ENCODE peak calls at places on chromosomes 7 and 10, in six cellular contexts. One of them, this sample, is unnamed.

GRCh38 chr7:64180989-64181388 is 26.0 kb upstream of the ZNF735 start:
- DNase-seq in fibroblast of the aortic adventitia: no peak
- DNase-seq in activated T-cell treated with anti-CD3 and anti-CD28 coated beads, Interleukin-2, amount 50 U/mL, for 4 hours: no peak
- DNase-seq in lower lobe of right lung: no peak
- DNase-seq in activated CD8-positive, alpha-beta memory T cell treated with anti-CD3 and anti-CD28 coated beads, Interleukin-2, amount 10 ng/mL, durations not matched to agents 7 days and 5 days: no peak
- DNase-seq in naive thymus-derived CD4-positive, alpha-beta T cell: no peak
- DNase-seq in this sample: no peak

GRCh38 chr10:12430406-12430982 is 81.1 kb downstream of the CAMK1D start:
- DNase-seq in fibroblast of the aortic adventitia: no peak
- DNase-seq in activated T-cell treated with anti-CD3 and anti-CD28 coated beads, Interleukin-2, amount 50 U/mL, for 4 hours: no peak
- DNase-seq in lower lobe of right lung: no peak
- DNase-seq in activated CD8-positive, alpha-beta memory T cell treated with anti-CD3 and anti-CD28 coated beads, Interleukin-2, amount 10 ng/mL, durations not matched to agents 7 days and 5 days: no peak
- DNase-seq in naive thymus-derived CD4-positive, alpha-beta T cell: no peak
- DNase-seq in this sample: no peak

GRCh38 chr7:26151953-26152781 is at the start of gene NFE2L3:
- DNase-seq in fibroblast of the aortic adventitia: peak; percentile 26
- DNase-seq in activated T-cell treated with anti-CD3 and anti-CD28 coated beads, Interleukin-2, amount 50 U/mL, for 4 hours: peak; percentile 78
- DNase-seq in lower lobe of right lung: peak; percentile 91
- DNase-seq in activated CD8-positive, alpha-beta memory T cell treated with anti-CD3 and anti-CD28 coated beads, Interleukin-2, amount 10 ng/mL, durations not matched to agents 7 days and 5 days: peak; percentile 89
- DNase-seq in naive thymus-derived CD4-positive, alpha-beta T cell: peak; percentile 78
- DNase-seq in this sample: no peak

GRCh38 chr10:93095225-93095624 is 21.5 kb downstream of the CYP26A1 start:
- DNase-seq in fibroblast of the aortic adventitia: no peak
- DNase-seq in activated T-cell treated with anti-CD3 and anti-CD28 coated beads, Interleukin-2, amount 50 U/mL, for 4 hours: no peak
- DNase-seq in lower lobe of right lung: no peak
- DNase-seq in activated CD8-positive, alpha-beta memory T cell treated with anti-CD3 and anti-CD28 coated beads, Interleukin-2, amount 10 ng/mL, durations not matched to agents 7 days and 5 days: no peak
- DNase-seq in naive thymus-derived CD4-positive, alpha-beta T cell: no peak
- DNase-seq in this sample: no peak

GRCh38 chr7:98559958-98560357 is 57.1 kb upstream of the NPTX2 start:
- DNase-seq in fibroblast of the aortic adventitia: no peak
- DNase-seq in activated T-cell treated with anti-CD3 and anti-CD28 coated beads, Interleukin-2, amount 50 U/mL, for 4 hours: no peak
- DNase-seq in lower lobe of right lung: no peak
- DNase-seq in activated CD8-positive, alpha-beta memory T cell treated with anti-CD3 and anti-CD28 coated beads, Interleukin-2, amount 10 ng/mL, durations not matched to agents 7 days and 5 days: no peak
- DNase-seq in naive thymus-derived CD4-positive, alpha-beta T cell: no peak
- DNase-seq in this sample: no peak

GRCh38 chr7:63073286-63073685 is 925.4 kb upstream of the ZNF722 start:
- DNase-seq in fibroblast of the aortic adventitia: no peak
- DNase-seq in activated T-cell treated with anti-CD3 and anti-CD28 coated beads, Interleukin-2, amount 50 U/mL, for 4 hours: no peak
- DNase-seq in lower lobe of right lung: no peak
- DNase-seq in activated CD8-positive, alpha-beta memory T cell treated with anti-CD3 and anti-CD28 coated beads, Interleukin-2, amount 10 ng/mL, durations not matched to agents 7 days and 5 days: no peak
- DNase-seq in naive thymus-derived CD4-positive, alpha-beta T cell: no peak
- DNase-seq in this sample: no peak

GRCh38 chr10:121063744-121064143 is 212.6 kb downstream of the WDR11 start:
- DNase-seq in fibroblast of the aortic adventitia: no peak
- DNase-seq in activated T-cell treated with anti-CD3 and anti-CD28 coated beads, Interleukin-2, amount 50 U/mL, for 4 hours: no peak
- DNase-seq in lower lobe of right lung: no peak
- DNase-seq in activated CD8-positive, alpha-beta memory T cell treated with anti-CD3 and anti-CD28 coated beads, Interleukin-2, amount 10 ng/mL, durations not matched to agents 7 days and 5 days: no peak
- DNase-seq in naive thymus-derived CD4-positive, alpha-beta T cell: no peak
- DNase-seq in this sample: no peak

GRCh38 chr10:98268694-98269386 is 846 bp upstream of the LOXL4 start:
- DNase-seq in fibroblast of the aortic adventitia: peak; percentile 39
- DNase-seq in activated T-cell treated with anti-CD3 and anti-CD28 coated beads, Interleukin-2, amount 50 U/mL, for 4 hours: no peak
- DNase-seq in lower lobe of right lung: no peak
- DNase-seq in activated CD8-positive, alpha-beta memory T cell treated with anti-CD3 and anti-CD28 coated beads, Interleukin-2, amount 10 ng/mL, durations not matched to agents 7 days and 5 days: peak; percentile 38
- DNase-seq in naive thymus-derived CD4-positive, alpha-beta T cell: no peak
- DNase-seq in this sample: no peak

GRCh38 chr7:151150388-151150787 is 17.1 kb downstream of the GBX1 start:
- DNase-seq in fibroblast of the aortic adventitia: no peak
- DNase-seq in activated T-cell treated with anti-CD3 and anti-CD28 coated beads, Interleukin-2, amount 50 U/mL, for 4 hours: no peak
- DNase-seq in lower lobe of right lung: no peak
- DNase-seq in activated CD8-positive, alpha-beta memory T cell treated with anti-CD3 and anti-CD28 coated beads, Interleukin-2, amount 10 ng/mL, durations not matched to agents 7 days and 5 days: no peak
- DNase-seq in naive thymus-derived CD4-positive, alpha-beta T cell: no peak
- DNase-seq in this sample: no peak

GRCh38 chr7:67377939-67378862 is 381.6 kb downstream of the TYW1 start:
- DNase-seq in fibroblast of the aortic adventitia: peak; percentile 61
- DNase-seq in activated T-cell treated with anti-CD3 and anti-CD28 coated beads, Interleukin-2, amount 50 U/mL, for 4 hours: peak; percentile 39
- DNase-seq in lower lobe of right lung: peak; percentile 70
- DNase-seq in activated CD8-positive, alpha-beta memory T cell treated with anti-CD3 and anti-CD28 coated beads, Interleukin-2, amount 10 ng/mL, durations not matched to agents 7 days and 5 days: peak; percentile 62
- DNase-seq in naive thymus-derived CD4-positive, alpha-beta T cell: peak; percentile 37
- DNase-seq in this sample: peak; percentile 67

GRCh38 chr10:11876805-11877395 is 53.7 kb downstream of the PROSER2 start:
- DNase-seq in fibroblast of the aortic adventitia: no peak
- DNase-seq in activated T-cell treated with anti-CD3 and anti-CD28 coated beads, Interleukin-2, amount 50 U/mL, for 4 hours: no peak
- DNase-seq in lower lobe of right lung: no peak
- DNase-seq in activated CD8-positive, alpha-beta memory T cell treated with anti-CD3 and anti-CD28 coated beads, Interleukin-2, amount 10 ng/mL, durations not matched to agents 7 days and 5 days: no peak
- DNase-seq in naive thymus-derived CD4-positive, alpha-beta T cell: no peak
- DNase-seq in this sample: peak; percentile 41

GRCh38 chr10:94997763-94998174 is 59.3 kb downstream of the CYP2C9 start:
- DNase-seq in fibroblast of the aortic adventitia: no peak
- DNase-seq in activated T-cell treated with anti-CD3 and anti-CD28 coated beads, Interleukin-2, amount 50 U/mL, for 4 hours: no peak
- DNase-seq in lower lobe of right lung: no peak
- DNase-seq in activated CD8-positive, alpha-beta memory T cell treated with anti-CD3 and anti-CD28 coated beads, Interleukin-2, amount 10 ng/mL, durations not matched to agents 7 days and 5 days: no peak
- DNase-seq in naive thymus-derived CD4-positive, alpha-beta T cell: no peak
- DNase-seq in this sample: no peak

GRCh38 chr10:42981358-42982236 is 95.3 kb upstream of the RET start:
- DNase-seq in fibroblast of the aortic adventitia: no peak
- DNase-seq in activated T-cell treated with anti-CD3 and anti-CD28 coated beads, Interleukin-2, amount 50 U/mL, for 4 hours: peak; percentile 1
- DNase-seq in lower lobe of right lung: peak; percentile 43
- DNase-seq in activated CD8-positive, alpha-beta memory T cell treated with anti-CD3 and anti-CD28 coated beads, Interleukin-2, amount 10 ng/mL, durations not matched to agents 7 days and 5 days: peak; percentile 38
- DNase-seq in naive thymus-derived CD4-positive, alpha-beta T cell: no peak
- DNase-seq in this sample: no peak

GRCh38 chr7:44673324-44673723 is 66.9 kb downstream of the OGDH start:
- DNase-seq in fibroblast of the aortic adventitia: no peak
- DNase-seq in activated T-cell treated with anti-CD3 and anti-CD28 coated beads, Interleukin-2, amount 50 U/mL, for 4 hours: no peak
- DNase-seq in lower lobe of right lung: no peak
- DNase-seq in activated CD8-positive, alpha-beta memory T cell treated with anti-CD3 and anti-CD28 coated beads, Interleukin-2, amount 10 ng/mL, durations not matched to agents 7 days and 5 days: no peak
- DNase-seq in naive thymus-derived CD4-positive, alpha-beta T cell: no peak
- DNase-seq in this sample: no peak

GRCh38 chr10:86368046-86368445 is 1.5 kb upstream of the GRID1 start:
- DNase-seq in fibroblast of the aortic adventitia: no peak
- DNase-seq in activated T-cell treated with anti-CD3 and anti-CD28 coated beads, Interleukin-2, amount 50 U/mL, for 4 hours: no peak
- DNase-seq in lower lobe of right lung: peak; percentile 3
- DNase-seq in activated CD8-positive, alpha-beta memory T cell treated with anti-CD3 and anti-CD28 coated beads, Interleukin-2, amount 10 ng/mL, durations not matched to agents 7 days and 5 days: no peak
- DNase-seq in naive thymus-derived CD4-positive, alpha-beta T cell: no peak
- DNase-seq in this sample: peak; percentile 38

GRCh38 chr10:119807960-119808697 is 64.5 kb downstream of the MCMBP start:
- DNase-seq in fibroblast of the aortic adventitia: peak; percentile 37
- DNase-seq in activated T-cell treated with anti-CD3 and anti-CD28 coated beads, Interleukin-2, amount 50 U/mL, for 4 hours: no peak
- DNase-seq in lower lobe of right lung: no peak
- DNase-seq in activated CD8-positive, alpha-beta memory T cell treated with anti-CD3 and anti-CD28 coated beads, Interleukin-2, amount 10 ng/mL, durations not matched to agents 7 days and 5 days: peak; percentile 51
- DNase-seq in naive thymus-derived CD4-positive, alpha-beta T cell: no peak
- DNase-seq in this sample: no peak

GRCh38 chr7:95794917-95795515 is 22.7 kb downstream of the DYNC1I1 start:
- DNase-seq in fibroblast of the aortic adventitia: peak; percentile 10
- DNase-seq in activated T-cell treated with anti-CD3 and anti-CD28 coated beads, Interleukin-2, amount 50 U/mL, for 4 hours: no peak
- DNase-seq in lower lobe of right lung: no peak
- DNase-seq in activated CD8-positive, alpha-beta memory T cell treated with anti-CD3 and anti-CD28 coated beads, Interleukin-2, amount 10 ng/mL, durations not matched to agents 7 days and 5 days: no peak
- DNase-seq in naive thymus-derived CD4-positive, alpha-beta T cell: no peak
- DNase-seq in this sample: no peak

GRCh38 chr10:88890681-88891371 is 10.8 kb downstream of the STAMBPL1 start:
- DNase-seq in fibroblast of the aortic adventitia: no peak
- DNase-seq in activated T-cell treated with anti-CD3 and anti-CD28 coated beads, Interleukin-2, amount 50 U/mL, for 4 hours: no peak
- DNase-seq in lower lobe of right lung: no peak
- DNase-seq in activated CD8-positive, alpha-beta memory T cell treated with anti-CD3 and anti-CD28 coated beads, Interleukin-2, amount 10 ng/mL, durations not matched to agents 7 days and 5 days: no peak
- DNase-seq in naive thymus-derived CD4-positive, alpha-beta T cell: no peak
- DNase-seq in this sample: no peak

GRCh38 chr7:108611268-108611667 is 41.6 kb downstream of the DNAJB9 start:
- DNase-seq in fibroblast of the aortic adventitia: no peak
- DNase-seq in activated T-cell treated with anti-CD3 and anti-CD28 coated beads, Interleukin-2, amount 50 U/mL, for 4 hours: no peak
- DNase-seq in lower lobe of right lung: no peak
- DNase-seq in activated CD8-positive, alpha-beta memory T cell treated with anti-CD3 and anti-CD28 coated beads, Interleukin-2, amount 10 ng/mL, durations not matched to agents 7 days and 5 days: no peak
- DNase-seq in naive thymus-derived CD4-positive, alpha-beta T cell: no peak
- DNase-seq in this sample: no peak

GRCh38 chr7:127066974-127067373 is 185.8 kb downstream of the GRM8 start:
- DNase-seq in fibroblast of the aortic adventitia: no peak
- DNase-seq in activated T-cell treated with anti-CD3 and anti-CD28 coated beads, Interleukin-2, amount 50 U/mL, for 4 hours: no peak
- DNase-seq in lower lobe of right lung: no peak
- DNase-seq in activated CD8-positive, alpha-beta memory T cell treated with anti-CD3 and anti-CD28 coated beads, Interleukin-2, amount 10 ng/mL, durations not matched to agents 7 days and 5 days: no peak
- DNase-seq in naive thymus-derived CD4-positive, alpha-beta T cell: no peak
- DNase-seq in this sample: no peak

GRCh38 chr10:132136689-132137088 is 50.1 kb upstream of the DPYSL4 start:
- DNase-seq in fibroblast of the aortic adventitia: no peak
- DNase-seq in activated T-cell treated with anti-CD3 and anti-CD28 coated beads, Interleukin-2, amount 50 U/mL, for 4 hours: no peak
- DNase-seq in lower lobe of right lung: peak; percentile 14
- DNase-seq in activated CD8-positive, alpha-beta memory T cell treated with anti-CD3 and anti-CD28 coated beads, Interleukin-2, amount 10 ng/mL, durations not matched to agents 7 days and 5 days: no peak
- DNase-seq in naive thymus-derived CD4-positive, alpha-beta T cell: no peak
- DNase-seq in this sample: peak; percentile 69

GRCh38 chr7:28062197-28062988 is 118.2 kb downstream of the JAZF1 start:
- DNase-seq in fibroblast of the aortic adventitia: peak; percentile 64
- DNase-seq in activated T-cell treated with anti-CD3 and anti-CD28 coated beads, Interleukin-2, amount 50 U/mL, for 4 hours: peak; percentile 8
- DNase-seq in lower lobe of right lung: peak; percentile 81
- DNase-seq in activated CD8-positive, alpha-beta memory T cell treated with anti-CD3 and anti-CD28 coated beads, Interleukin-2, amount 10 ng/mL, durations not matched to agents 7 days and 5 days: peak; percentile 69
- DNase-seq in naive thymus-derived CD4-positive, alpha-beta T cell: no peak
- DNase-seq in this sample: no peak

GRCh38 chr7:70432567-70433001 is 699.4 kb upstream of the GALNT17 start:
- DNase-seq in fibroblast of the aortic adventitia: no peak
- DNase-seq in activated T-cell treated with anti-CD3 and anti-CD28 coated beads, Interleukin-2, amount 50 U/mL, for 4 hours: no peak
- DNase-seq in lower lobe of right lung: no peak
- DNase-seq in activated CD8-positive, alpha-beta memory T cell treated with anti-CD3 and anti-CD28 coated beads, Interleukin-2, amount 10 ng/mL, durations not matched to agents 7 days and 5 days: no peak
- DNase-seq in naive thymus-derived CD4-positive, alpha-beta T cell: no peak
- DNase-seq in this sample: no peak

GRCh38 chr7:2633538-2634264 is 1.9 kb downstream of the TTYH3 start:
- DNase-seq in fibroblast of the aortic adventitia: peak; percentile 90
- DNase-seq in activated T-cell treated with anti-CD3 and anti-CD28 coated beads, Interleukin-2, amount 50 U/mL, for 4 hours: peak; percentile 35
- DNase-seq in lower lobe of right lung: no peak
- DNase-seq in activated CD8-positive, alpha-beta memory T cell treated with anti-CD3 and anti-CD28 coated beads, Interleukin-2, amount 10 ng/mL, durations not matched to agents 7 days and 5 days: peak; percentile 51
- DNase-seq in naive thymus-derived CD4-positive, alpha-beta T cell: no peak
- DNase-seq in this sample: no peak

GRCh38 chr10:133159950-133160812 is at the start of gene KNDC1:
- DNase-seq in fibroblast of the aortic adventitia: peak; percentile 9
- DNase-seq in activated T-cell treated with anti-CD3 and anti-CD28 coated beads, Interleukin-2, amount 50 U/mL, for 4 hours: no peak
- DNase-seq in lower lobe of right lung: peak; percentile 49
- DNase-seq in activated CD8-positive, alpha-beta memory T cell treated with anti-CD3 and anti-CD28 coated beads, Interleukin-2, amount 10 ng/mL, durations not matched to agents 7 days and 5 days: peak; percentile 40
- DNase-seq in naive thymus-derived CD4-positive, alpha-beta T cell: no peak
- DNase-seq in this sample: peak; percentile 84

GRCh38 chr10:86440874-86441838 is 74.6 kb upstream of the GRID1 start:
- DNase-seq in fibroblast of the aortic adventitia: peak; percentile 65
- DNase-seq in activated T-cell treated with anti-CD3 and anti-CD28 coated beads, Interleukin-2, amount 50 U/mL, for 4 hours: no peak
- DNase-seq in lower lobe of right lung: no peak
- DNase-seq in activated CD8-positive, alpha-beta memory T cell treated with anti-CD3 and anti-CD28 coated beads, Interleukin-2, amount 10 ng/mL, durations not matched to agents 7 days and 5 days: no peak
- DNase-seq in naive thymus-derived CD4-positive, alpha-beta T cell: no peak
- DNase-seq in this sample: no peak

GRCh38 chr7:155291045-155291530 is 6.6 kb upstream of the INSIG1 start:
- DNase-seq in fibroblast of the aortic adventitia: peak; percentile 37
- DNase-seq in activated T-cell treated with anti-CD3 and anti-CD28 coated beads, Interleukin-2, amount 50 U/mL, for 4 hours: no peak
- DNase-seq in lower lobe of right lung: peak; percentile 67
- DNase-seq in activated CD8-positive, alpha-beta memory T cell treated with anti-CD3 and anti-CD28 coated beads, Interleukin-2, amount 10 ng/mL, durations not matched to agents 7 days and 5 days: peak; percentile 41
- DNase-seq in naive thymus-derived CD4-positive, alpha-beta T cell: no peak
- DNase-seq in this sample: no peak

GRCh38 chr10:93124580-93125318 is 51.1 kb downstream of the CYP26A1 start:
- DNase-seq in fibroblast of the aortic adventitia: no peak
- DNase-seq in activated T-cell treated with anti-CD3 and anti-CD28 coated beads, Interleukin-2, amount 50 U/mL, for 4 hours: no peak
- DNase-seq in lower lobe of right lung: no peak
- DNase-seq in activated CD8-positive, alpha-beta memory T cell treated with anti-CD3 and anti-CD28 coated beads, Interleukin-2, amount 10 ng/mL, durations not matched to agents 7 days and 5 days: no peak
- DNase-seq in naive thymus-derived CD4-positive, alpha-beta T cell: peak; percentile 55
- DNase-seq in this sample: no peak

GRCh38 chr10:15453462-15453861 is 82.4 kb upstream of the FAM171A1 start:
- DNase-seq in fibroblast of the aortic adventitia: no peak
- DNase-seq in activated T-cell treated with anti-CD3 and anti-CD28 coated beads, Interleukin-2, amount 50 U/mL, for 4 hours: no peak
- DNase-seq in lower lobe of right lung: no peak
- DNase-seq in activated CD8-positive, alpha-beta memory T cell treated with anti-CD3 and anti-CD28 coated beads, Interleukin-2, amount 10 ng/mL, durations not matched to agents 7 days and 5 days: no peak
- DNase-seq in naive thymus-derived CD4-positive, alpha-beta T cell: no peak
- DNase-seq in this sample: no peak

GRCh38 chr7:158125721-158126120 is 461.9 kb downstream of the PTPRN2 start:
- DNase-seq in fibroblast of the aortic adventitia: no peak
- DNase-seq in activated T-cell treated with anti-CD3 and anti-CD28 coated beads, Interleukin-2, amount 50 U/mL, for 4 hours: no peak
- DNase-seq in lower lobe of right lung: no peak
- DNase-seq in activated CD8-positive, alpha-beta memory T cell treated with anti-CD3 and anti-CD28 coated beads, Interleukin-2, amount 10 ng/mL, durations not matched to agents 7 days and 5 days: no peak
- DNase-seq in naive thymus-derived CD4-positive, alpha-beta T cell: no peak
- DNase-seq in this sample: no peak

GRCh38 chr10:90089724-90090123 is 388.3 kb downstream of the KIF20B start:
- DNase-seq in fibroblast of the aortic adventitia: no peak
- DNase-seq in activated T-cell treated with anti-CD3 and anti-CD28 coated beads, Interleukin-2, amount 50 U/mL, for 4 hours: no peak
- DNase-seq in lower lobe of right lung: no peak
- DNase-seq in activated CD8-positive, alpha-beta memory T cell treated with anti-CD3 and anti-CD28 coated beads, Interleukin-2, amount 10 ng/mL, durations not matched to agents 7 days and 5 days: no peak
- DNase-seq in naive thymus-derived CD4-positive, alpha-beta T cell: no peak
- DNase-seq in this sample: no peak

GRCh38 chr7:51789494-51789893 is 472.9 kb upstream of the COBL start:
- DNase-seq in fibroblast of the aortic adventitia: no peak
- DNase-seq in activated T-cell treated with anti-CD3 and anti-CD28 coated beads, Interleukin-2, amount 50 U/mL, for 4 hours: no peak
- DNase-seq in lower lobe of right lung: no peak
- DNase-seq in activated CD8-positive, alpha-beta memory T cell treated with anti-CD3 and anti-CD28 coated beads, Interleukin-2, amount 10 ng/mL, durations not matched to agents 7 days and 5 days: no peak
- DNase-seq in naive thymus-derived CD4-positive, alpha-beta T cell: no peak
- DNase-seq in this sample: no peak

GRCh38 chr7:96899108-96899507 is 106.2 kb upstream of the DLX6 start:
- DNase-seq in fibroblast of the aortic adventitia: no peak
- DNase-seq in activated T-cell treated with anti-CD3 and anti-CD28 coated beads, Interleukin-2, amount 50 U/mL, for 4 hours: no peak
- DNase-seq in lower lobe of right lung: no peak
- DNase-seq in activated CD8-positive, alpha-beta memory T cell treated with anti-CD3 and anti-CD28 coated beads, Interleukin-2, amount 10 ng/mL, durations not matched to agents 7 days and 5 days: no peak
- DNase-seq in naive thymus-derived CD4-positive, alpha-beta T cell: no peak
- DNase-seq in this sample: no peak

GRCh38 chr7:97842006-97842405 is 30.2 kb downstream of the ASNS start:
- DNase-seq in fibroblast of the aortic adventitia: no peak
- DNase-seq in activated T-cell treated with anti-CD3 and anti-CD28 coated beads, Interleukin-2, amount 50 U/mL, for 4 hours: no peak
- DNase-seq in lower lobe of right lung: no peak
- DNase-seq in activated CD8-positive, alpha-beta memory T cell treated with anti-CD3 and anti-CD28 coated beads, Interleukin-2, amount 10 ng/mL, durations not matched to agents 7 days and 5 days: no peak
- DNase-seq in naive thymus-derived CD4-positive, alpha-beta T cell: no peak
- DNase-seq in this sample: no peak

GRCh38 chr10:3791974-3792633 is 7.1 kb upstream of the KLF6 start:
- DNase-seq in fibroblast of the aortic adventitia: peak; percentile 81
- DNase-seq in activated T-cell treated with anti-CD3 and anti-CD28 coated beads, Interleukin-2, amount 50 U/mL, for 4 hours: no peak
- DNase-seq in lower lobe of right lung: no peak
- DNase-seq in activated CD8-positive, alpha-beta memory T cell treated with anti-CD3 and anti-CD28 coated beads, Interleukin-2, amount 10 ng/mL, durations not matched to agents 7 days and 5 days: no peak
- DNase-seq in naive thymus-derived CD4-positive, alpha-beta T cell: no peak
- DNase-seq in this sample: no peak

GRCh38 chr7:140060788-140061606 is 1.8 kb downstream of the PARP12 start:
- DNase-seq in fibroblast of the aortic adventitia: peak; percentile 47
- DNase-seq in activated T-cell treated with anti-CD3 and anti-CD28 coated beads, Interleukin-2, amount 50 U/mL, for 4 hours: no peak
- DNase-seq in lower lobe of right lung: no peak
- DNase-seq in activated CD8-positive, alpha-beta memory T cell treated with anti-CD3 and anti-CD28 coated beads, Interleukin-2, amount 10 ng/mL, durations not matched to agents 7 days and 5 days: no peak
- DNase-seq in naive thymus-derived CD4-positive, alpha-beta T cell: no peak
- DNase-seq in this sample: no peak

GRCh38 chr7:19146699-19147098 is 1.5 kb upstream of the FERD3L start:
- DNase-seq in fibroblast of the aortic adventitia: peak; percentile 50
- DNase-seq in activated T-cell treated with anti-CD3 and anti-CD28 coated beads, Interleukin-2, amount 50 U/mL, for 4 hours: no peak
- DNase-seq in lower lobe of right lung: no peak
- DNase-seq in activated CD8-positive, alpha-beta memory T cell treated with anti-CD3 and anti-CD28 coated beads, Interleukin-2, amount 10 ng/mL, durations not matched to agents 7 days and 5 days: no peak
- DNase-seq in naive thymus-derived CD4-positive, alpha-beta T cell: no peak
- DNase-seq in this sample: no peak

GRCh38 chr10:95335933-95336699 is 45.3 kb upstream of the PDLIM1 start:
- DNase-seq in fibroblast of the aortic adventitia: no peak
- DNase-seq in activated T-cell treated with anti-CD3 and anti-CD28 coated beads, Interleukin-2, amount 50 U/mL, for 4 hours: no peak
- DNase-seq in lower lobe of right lung: no peak
- DNase-seq in activated CD8-positive, alpha-beta memory T cell treated with anti-CD3 and anti-CD28 coated beads, Interleukin-2, amount 10 ng/mL, durations not matched to agents 7 days and 5 days: no peak
- DNase-seq in naive thymus-derived CD4-positive, alpha-beta T cell: no peak
- DNase-seq in this sample: no peak

This sample was measured in chondrocyte.